ENCODE peak calls at places on chromosomes 5 and 9, in eight cellular contexts. V is psoas muscle, T is PC-3, L is body of pancreas, W is left ventricle myocardium inferior, R is RWPE2, U is endothelial cell of umbilical vein, A is IMR-90. K is an unnamed sample.

GRCh38 chr5:134965271-134965825 is 2.4 kb upstream of the CATSPER3 start:
- DNase-seq in V (no peak), T (no peak), L (no peak), R (no peak), U (no peak), W (no peak), A (no peak), K (no peak)

GRCh38 chr5:136066705-136067271 is 38.0 kb downstream of the TGFBI start:
- DNase-seq in U (no peak), A (peak; percentile 77), L (no peak), V (no peak), R (no peak), W (peak; percentile 58), T (no peak), K (no peak)

GRCh38 chr5:124744170-124744911 is 2.1 kb downstream of the ZNF608 start:
- DNase-seq in V (peak; percentile 70), A (peak; percentile 27), U (peak; percentile 64), W (peak; percentile 48), T (no peak), R (no peak), L (peak; percentile 57), K (no peak)

GRCh38 chr9:17018001-17018491 is 116.8 kb upstream of the CNTLN start:
- DNase-seq in U (no peak), A (peak; percentile 75), R (no peak), L (no peak), T (no peak), W (peak; percentile 18), V (peak; percentile 89), K (peak; percentile 54)

GRCh38 chr5:133113331-133114061 is 61.7 kb downstream of the HSPA4 start:
- DNase-seq in T (no peak), W (no peak), R (no peak), A (peak; percentile 56), L (no peak), V (no peak), U (no peak), K (no peak)

GRCh38 chr5:81010636-81011035 is 50.5 kb downstream of the RASGRF2 start:
- DNase-seq in L (no peak), A (peak; percentile 68), V (no peak), W (no peak), T (no peak), U (no peak), R (no peak), K (no peak)

GRCh38 chr5:88954511-88954910 is 71.5 kb upstream of the MEF2C start:
- DNase-seq in U (no peak), L (no peak), W (no peak), R (no peak), A (no peak), T (no peak), V (no peak), K (no peak)

GRCh38 chr5:165457854-165458481 is 1952.5 kb downstream of the MAT2B start:
- DNase-seq in R (no peak), A (peak; percentile 55), V (no peak), U (peak; percentile 45), L (peak; percentile 37), W (no peak), T (peak; percentile 29), K (no peak)

GRCh38 chr9:136050706-136051567 is 44.2 kb downstream of the NACC2 start:
- DNase-seq in R (peak; percentile 68), V (no peak), L (no peak), U (peak; percentile 18), W (no peak), A (peak; percentile 16), T (no peak), K (no peak)

GRCh38 chr9:14372437-14373318 is 58.7 kb upstream of the NFIB start:
- DNase-seq in W (peak; percentile 51), U (peak; percentile 98), A (peak; percentile 69), R (peak; percentile 60), T (peak; percentile 84), V (no peak), L (no peak), K (peak; percentile 30)

GRCh38 chr5:127425868-127426267 is 91.6 kb upstream of the PRRC1 start:
- DNase-seq in A (no peak), T (no peak), U (no peak), R (no peak), V (no peak), L (no peak), W (no peak), K (no peak)

GRCh38 chr5:27788184-27788583 is 749.8 kb upstream of the CDH9 start:
- DNase-seq in R (no peak), T (peak; percentile 63), U (no peak), V (no peak), W (no peak), A (no peak), L (no peak), K (no peak)

GRCh38 chr5:171496431-171496830 is 77.0 kb downstream of the FGF18 start:
- DNase-seq in W (no peak), L (no peak), T (no peak), U (no peak), V (no peak), A (no peak), R (no peak), K (no peak)

GRCh38 chr5:3604501-3604900 is 8.9 kb downstream of the IRX1 start:
- DNase-seq in R (no peak), L (no peak), U (no peak), A (no peak), T (no peak), V (no peak), W (no peak), K (no peak)

GRCh38 chr9:76773051-76773450 is 8.8 kb downstream of the PCA3 start:
- DNase-seq in T (no peak), R (no peak), L (no peak), V (no peak), W (no peak), A (no peak), U (peak; percentile 17), K (no peak)

GRCh38 chr9:110426052-110426709 is 88.5 kb upstream of the TXNDC8 start:
- DNase-seq in T (peak; percentile 35), W (no peak), R (no peak), U (peak; percentile 16), V (no peak), L (no peak), A (peak; percentile 44), K (no peak)

GRCh38 chr5:114362977-114363721 is 1.3 kb downstream of the KCNN2 start:
- DNase-seq in W (no peak), A (peak; percentile 37), R (no peak), U (no peak), V (peak; percentile 47), T (no peak), L (peak; percentile 21), K (no peak)

DNA sequence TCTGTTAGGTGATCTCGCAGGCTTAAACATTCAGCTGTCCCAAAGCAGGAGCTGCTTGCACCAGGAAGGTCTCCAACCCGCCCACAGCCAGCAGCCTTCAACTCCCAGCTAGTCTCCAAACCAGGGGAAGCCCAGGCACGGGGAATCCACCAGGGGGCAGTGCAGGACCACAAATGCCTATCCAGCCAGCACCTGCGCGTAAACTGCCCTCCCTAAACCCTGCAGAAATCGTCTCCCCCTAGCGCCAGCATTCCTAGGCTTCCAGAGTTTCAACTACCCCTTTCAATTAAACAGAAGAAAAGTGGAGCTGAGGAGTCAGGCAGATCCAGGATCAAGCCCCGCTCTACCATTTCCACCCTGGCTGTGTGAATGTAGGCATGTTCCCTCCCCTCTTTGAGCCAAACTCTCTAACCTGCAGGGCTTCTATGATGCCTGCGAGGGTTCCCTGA is 72.0 kb downstream of the HRH2 start:
- DNase-seq in W (peak; percentile 86), U (peak; percentile 81), R (peak; percentile 91), V (peak; percentile 92), A (peak; percentile 85), L (peak; percentile 93), T (peak; percentile 91), K (peak; percentile 51)
- H3K4me3 ChIP-seq in W (peak overlapping the region; percentile 30), U (no peak overlapping the region), R (no peak overlapping the region), V (no peak overlapping the region), A (no peak overlapping the region), L (no peak overlapping the region), T (no peak overlapping the region), K (no peak overlapping the region)

GRCh38 chr5:131252824-131253171 is 11.1 kb upstream of the CDC42SE2 start:
- DNase-seq in R (no peak), T (no peak), U (peak; percentile 30), A (no peak), W (peak; percentile 34), V (peak; percentile 59), L (no peak), K (no peak)

GRCh38 chr5:131256507-131256823 is 7.4 kb upstream of the CDC42SE2 start:
- DNase-seq in V (no peak), L (no peak), T (no peak), R (no peak), A (no peak), W (no peak), U (no peak), K (no peak)

GRCh38 chr5:131250749-131251148 is 13.1 kb upstream of the CDC42SE2 start:
- DNase-seq in A (no peak), V (no peak), W (no peak), L (no peak), R (no peak), U (no peak), T (no peak), K (no peak)

GRCh38 chr5:131258733-131259132 is 5.1 kb upstream of the CDC42SE2 start:
- DNase-seq in L (no peak), T (peak; percentile 73), A (no peak), W (no peak), R (no peak), U (no peak), V (no peak), K (no peak)

DNA sequence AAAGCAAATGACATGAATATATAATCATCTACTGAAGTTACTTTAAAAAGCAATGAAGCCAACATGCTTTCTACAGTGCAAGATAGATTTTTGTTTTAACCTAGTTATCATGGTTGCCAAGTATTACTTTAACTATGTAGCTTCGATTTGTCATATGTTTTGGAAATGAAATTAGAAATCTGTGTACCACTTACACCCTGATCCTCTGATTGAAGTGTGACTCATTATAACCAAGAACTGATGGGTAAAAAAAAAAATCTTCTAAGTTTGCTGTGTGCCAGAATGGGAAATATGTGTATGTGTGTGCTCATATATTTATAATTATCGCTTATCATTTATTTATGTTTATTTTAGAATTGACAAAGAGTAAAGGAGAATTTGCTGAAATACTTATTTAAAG is 9.1 kb upstream of the CDC42SE2 start:
- DNase-seq in V (no peak), U (no peak), R (no peak), W (no peak), L (no peak), A (no peak), T (no peak), K (no peak)
- H3K4me1 ChIP-seq in V (no peaks in the 10 kb centered on the region), U (peaks cover 28% of the 10 kb centered on the region), R (peaks cover 16% of the 10 kb centered on the region), W (no peaks in the 10 kb centered on the region), L (no peaks in the 10 kb centered on the region), A (peaks cover 13% of the 10 kb centered on the region), T (peaks cover 22% of the 10 kb centered on the region), K (no peaks in the 10 kb centered on the region)

GRCh38 chr5:177382423-177383029 is 1.7 kb upstream of the SLC34A1 start:
- DNase-seq in L (peak; percentile 67), U (peak; percentile 37), T (peak; percentile 33), A (peak; percentile 18), W (no peak), V (no peak), R (no peak), K (no peak)
- TF ChIP-seq CTCF in L (peak; percentile 37), U (peak; percentile 58), T (peak; percentile 43), A (peak; percentile 17), W (peak; percentile 41), V (no peak), R (peak; percentile 32), K (peak; percentile 27)

DNA sequence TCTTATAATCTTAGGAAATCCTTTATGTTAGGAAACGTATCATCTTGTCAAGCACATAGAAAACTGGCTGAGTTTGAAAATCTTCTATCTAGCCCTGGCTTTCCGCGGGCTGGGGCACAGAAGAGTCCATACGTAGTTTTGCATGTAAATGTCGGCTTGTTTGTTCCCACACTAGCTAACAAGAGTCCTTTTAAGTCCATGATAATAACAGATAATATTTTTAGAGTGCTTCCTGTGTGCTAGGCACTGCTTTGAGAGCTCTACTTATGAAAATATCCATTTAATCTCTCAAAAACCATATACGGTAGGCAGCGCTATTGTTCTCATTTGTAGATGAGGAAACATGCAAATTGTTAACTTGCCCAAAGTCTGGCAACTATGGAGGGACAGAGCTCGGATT is 40.5 kb downstream of the FYB1 start:
- DNase-seq in R (no peak), V (no peak), T (no peak), U (no peak), L (no peak), W (no peak), A (no peak), K (no peak)
- H3K4me3 ChIP-seq in R (no peak overlapping the region), V (no peak overlapping the region), T (no peak overlapping the region), U (no peak overlapping the region), L (no peak overlapping the region), W (no peak overlapping the region), A (no peak overlapping the region), K (no peak overlapping the region)

K was measured in thoracic aorta.